ENCODE peak calls at places on chromosomes 11 and 22, in six cellular contexts. E is Right ventricle myocardium superior, R is HCEC 1CT, K is hypothalamus, J is neuronal stem cell, W is endothelial cell. Z is an unnamed sample.

GRCh38 chr11:109085708-109086373 is 336.1 kb upstream of the C11orf87 start:
- DNase-seq in E (peak; percentile 47), R (peak; percentile 36), K (no peak), J (no peak), W (no peak), Z (no peak)

GRCh38 chr11:848380-848931 is 5.8 kb downstream of the TSPAN4 start:
- DNase-seq in E (peak; percentile 67), R (no peak), K (peak; percentile 16), J (no peak), W (peak; percentile 70), Z (peak; percentile 34)

GRCh38 chr11:32079511-32079910 is 11.4 kb upstream of the RCN1 start:
- DNase-seq in E (no peak), R (no peak), K (no peak), J (no peak), W (no peak), Z (no peak)

GRCh38 chr11:14141676-14142075 is 179.2 kb downstream of the SPON1 start:
- DNase-seq in E (no peak), R (peak; percentile 2), K (no peak), J (no peak), W (no peak), Z (no peak)

GRCh38 chr11:120168108-120168959 is 30.4 kb upstream of the TRIM29 start:
- DNase-seq in E (peak; percentile 38), R (no peak), K (no peak), J (no peak), W (no peak), Z (no peak)

GRCh38 chr11:20363149-20363499 is 390 bp upstream of the HTATIP2 start:
- DNase-seq in E (no peak), R (no peak), K (no peak), J (no peak), W (no peak), Z (no peak)

GRCh38 chr11:117805048-117805447 is 8.0 kb upstream of the DSCAML1 start:
- DNase-seq in E (no peak), R (no peak), K (no peak), J (no peak), W (no peak), Z (no peak)

GRCh38 chr11:2209370-2209801 is 37.8 kb upstream of the TH start:
- DNase-seq in E (peak; percentile 32), R (no peak), K (no peak), J (no peak), W (no peak), Z (no peak)

GRCh38 chr11:14414470-14415461 is 55.8 kb upstream of the RRAS2 start:
- DNase-seq in E (no peak), R (no peak), K (no peak), J (no peak), W (no peak), Z (no peak)

GRCh38 chr22:19448076-19448607 is 631 bp upstream of the C22orf39 start:
- DNase-seq in E (no peak), R (no peak), K (no peak), J (no peak), W (peak; percentile 24), Z (peak; percentile 84)

GRCh38 chr11:121421149-121421906 is 30.8 kb upstream of the SORL1 start:
- DNase-seq in E (no peak), R (no peak), K (no peak), J (no peak), W (no peak), Z (no peak)

GRCh38 chr22:17897864-17898263 is 123.6 kb upstream of the BID start:
- DNase-seq in E (no peak), R (no peak), K (no peak), J (no peak), W (no peak), Z (no peak)

GRCh38 chr22:45284705-45285305 is at the start of gene UPK3A:
- DNase-seq in E (peak; percentile 87), R (no peak), K (peak; percentile 44), J (peak; percentile 64), W (peak; percentile 72), Z (no peak)

GRCh38 chr22:34045311-34045710 is 125.0 kb upstream of the LARGE1 start:
- DNase-seq in E (no peak), R (no peak), K (no peak), J (no peak), W (no peak), Z (no peak)

GRCh38 chr22:50676211-50676636 is 3.6 kb downstream of the SHANK3 start:
- DNase-seq in E (no peak), R (no peak), K (no peak), J (no peak), W (no peak), Z (no peak)

GRCh38 chr11:69388210-69388609 is 93.3 kb upstream of the LINC01488 start:
- DNase-seq in E (no peak), R (no peak), K (no peak), J (no peak), W (no peak), Z (no peak)

GRCh38 chr11:36631704-36632287 is 33.8 kb upstream of the RAG2 start:
- DNase-seq in E (no peak), R (no peak), K (no peak), J (no peak), W (no peak), Z (no peak)

GRCh38 chr11:113796663-113797259 is 17.2 kb downstream of the CLDN25 start:
- DNase-seq in E (no peak), R (peak; percentile 40), K (no peak), J (no peak), W (peak; percentile 30), Z (no peak)

GRCh38 chr11:134761361-134761760 is 349.3 kb upstream of the B3GAT1 start:
- DNase-seq in E (no peak), R (no peak), K (no peak), J (no peak), W (no peak), Z (no peak)

GRCh38 chr11:28759311-28759710 is 651.1 kb downstream of the METTL15 start:
- DNase-seq in E (no peak), R (peak; percentile 38), K (no peak), J (no peak), W (no peak), Z (no peak)

GRCh38 chr11:69339041-69339733 is 45.2 kb downstream of the MYEOV start:
- DNase-seq in E (no peak), R (no peak), K (no peak), J (no peak), W (no peak), Z (no peak)

GRCh38 chr22:40557972-40558371 is 78.5 kb downstream of the MRTFA start:
- DNase-seq in E (no peak), R (no peak), K (no peak), J (no peak), W (no peak), Z (no peak)

GRCh38 chr11:1310315-1310687 is 869 bp upstream of the TOLLIP start:
- DNase-seq in E (no peak), R (no peak), K (no peak), J (no peak), W (no peak), Z (no peak)

GRCh38 chr22:38035530-38035885 is 21.7 kb upstream of the PICK1 start:
- DNase-seq in E (no peak), R (no peak), K (no peak), J (no peak), W (no peak), Z (no peak)